ENCODE peak calls at places on chromosomes 5 and 9, in six cellular contexts. One of them, this sample, is unnamed.

GRCh38 chr5:16135506-16135905 is 44.1 kb downstream of the MARCHF11 start:
- DNase-seq in aorta: no peak
- DNase-seq in MM.1S: no peak
- DNase-seq in heart left ventricle: no peak
- DNase-seq in tibial artery: no peak
- DNase-seq in fibroblast of lung: no peak
- DNase-seq in this sample: no peak

GRCh38 chr5:176652136-176652535 is 4.9 kb downstream of the TSPAN17 start:
- DNase-seq in tibial artery: no peak
- DNase-seq in fibroblast of lung: no peak
- DNase-seq in MM.1S: no peak
- DNase-seq in heart left ventricle: no peak
- DNase-seq in aorta: no peak
- DNase-seq in this sample: no peak

GRCh38 chr9:35826071-35826701 is 2.3 kb downstream of the FAM221B start:
- DNase-seq in heart left ventricle: peak; percentile 36
- DNase-seq in aorta: no peak
- DNase-seq in fibroblast of lung: peak; percentile 83
- DNase-seq in MM.1S: peak; percentile 70
- DNase-seq in tibial artery: no peak
- DNase-seq in this sample: peak; percentile 53

GRCh38 chr5:87113848-87114247 is 153.8 kb upstream of the RASA1 start:
- DNase-seq in tibial artery: no peak
- DNase-seq in fibroblast of lung: peak; percentile 64
- DNase-seq in heart left ventricle: no peak
- DNase-seq in aorta: no peak
- DNase-seq in MM.1S: no peak
- DNase-seq in this sample: no peak

GRCh38 chr5:148364343-148364742 is 19.4 kb upstream of the FBXO38 start:
- DNase-seq in fibroblast of lung: no peak
- DNase-seq in tibial artery: no peak
- DNase-seq in MM.1S: no peak
- DNase-seq in aorta: no peak
- DNase-seq in heart left ventricle: no peak
- DNase-seq in this sample: no peak

GRCh38 chr5:61082516-61083280 is 79.6 kb downstream of the SMIM15 start:
- DNase-seq in MM.1S: no peak
- DNase-seq in fibroblast of lung: peak; percentile 33
- DNase-seq in tibial artery: no peak
- DNase-seq in aorta: no peak
- DNase-seq in heart left ventricle: no peak
- DNase-seq in this sample: no peak

GRCh38 chr5:168969341-168969863 is 331.5 kb downstream of the SLIT3 start:
- DNase-seq in tibial artery: no peak
- DNase-seq in MM.1S: no peak
- DNase-seq in heart left ventricle: no peak
- DNase-seq in aorta: no peak
- DNase-seq in fibroblast of lung: no peak
- DNase-seq in this sample: no peak

GRCh38 chr9:35686222-35687203 is 3.2 kb downstream of the TPM2 start:
- DNase-seq in tibial artery: no peak
- DNase-seq in heart left ventricle: peak; percentile 49
- DNase-seq in fibroblast of lung: peak; percentile 74
- DNase-seq in MM.1S: no peak
- DNase-seq in aorta: no peak
- DNase-seq in this sample: no peak

GRCh38 chr9:72333758-72334157 is 31.2 kb downstream of the ZFAND5 start:
- DNase-seq in tibial artery: no peak
- DNase-seq in fibroblast of lung: no peak
- DNase-seq in heart left ventricle: no peak
- DNase-seq in MM.1S: no peak
- DNase-seq in aorta: no peak
- DNase-seq in this sample: no peak

GRCh38 chr5:30040483-30041116 is 1152.9 kb upstream of the CDH6 start:
- DNase-seq in MM.1S: peak; percentile 73
- DNase-seq in heart left ventricle: no peak
- DNase-seq in tibial artery: no peak
- DNase-seq in fibroblast of lung: peak; percentile 33
- DNase-seq in aorta: no peak
- DNase-seq in this sample: peak; percentile 52

GRCh38 chr5:132473608-132474007 is 17.0 kb downstream of the IRF1 start:
- DNase-seq in heart left ventricle: no peak
- DNase-seq in fibroblast of lung: no peak
- DNase-seq in aorta: no peak
- DNase-seq in MM.1S: no peak
- DNase-seq in tibial artery: peak; percentile 46
- DNase-seq in this sample: no peak

GRCh38 chr9:71911908-71912325 is 478 bp downstream of the C9orf85 start:
- DNase-seq in fibroblast of lung: peak; percentile 54
- DNase-seq in MM.1S: no peak
- DNase-seq in aorta: no peak
- DNase-seq in heart left ventricle: no peak
- DNase-seq in tibial artery: no peak
- DNase-seq in this sample: no peak

GRCh38 chr5:59380350-59380951 is 513.1 kb downstream of the PDE4D start:
- DNase-seq in aorta: no peak
- DNase-seq in heart left ventricle: no peak
- DNase-seq in fibroblast of lung: peak; percentile 89
- DNase-seq in tibial artery: no peak
- DNase-seq in MM.1S: peak; percentile 92
- DNase-seq in this sample: peak; percentile 56

GRCh38 chr9:91361294-91362201 is at the start of gene AUH:
- DNase-seq in tibial artery: peak; percentile 92
- DNase-seq in aorta: peak; percentile 90
- DNase-seq in fibroblast of lung: peak; percentile 71
- DNase-seq in MM.1S: peak; percentile 87
- DNase-seq in heart left ventricle: peak; percentile 87
- DNase-seq in this sample: peak; percentile 60

GRCh38 chr9:91359734-91360470 is 1.8 kb downstream of the AUH start:
- DNase-seq in aorta: no peak
- DNase-seq in MM.1S: no peak
- DNase-seq in heart left ventricle: no peak
- DNase-seq in tibial artery: no peak
- DNase-seq in fibroblast of lung: no peak
- DNase-seq in this sample: no peak

GRCh38 chr9:91360551-91361293 is 996 bp downstream of the AUH start:
- DNase-seq in heart left ventricle: no peak
- DNase-seq in MM.1S: no peak
- DNase-seq in fibroblast of lung: peak; percentile 22
- DNase-seq in tibial artery: no peak
- DNase-seq in aorta: no peak
- DNase-seq in this sample: no peak

GRCh38 chr9:91364005-91364404 is 2.3 kb upstream of the AUH start:
- DNase-seq in MM.1S: no peak
- DNase-seq in aorta: no peak
- DNase-seq in heart left ventricle: no peak
- DNase-seq in fibroblast of lung: no peak
- DNase-seq in tibial artery: no peak
- DNase-seq in this sample: no peak

DNA sequence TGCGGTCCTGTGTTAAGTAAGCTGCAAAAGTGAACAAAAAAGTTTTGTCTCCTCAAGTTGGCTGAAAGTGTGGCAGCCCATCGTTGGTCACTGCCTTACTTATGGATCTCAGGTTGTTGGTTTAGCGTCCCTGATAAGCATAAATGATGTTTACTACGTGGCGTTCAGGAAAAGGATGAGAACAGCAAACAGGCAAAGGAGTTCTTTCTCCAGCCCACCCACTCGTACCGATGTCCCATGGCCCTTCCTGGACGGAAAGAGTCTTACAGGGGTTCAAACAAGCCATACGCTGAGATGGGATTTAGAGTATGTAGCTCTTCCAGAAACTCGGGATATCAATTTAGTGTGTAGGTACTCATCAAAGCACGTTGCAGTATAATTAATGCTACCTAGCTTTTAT is 494 bp upstream of the AUH start:
- DNase-seq in aorta: no peak
- DNase-seq in fibroblast of lung: no peak
- DNase-seq in MM.1S: no peak
- DNase-seq in heart left ventricle: no peak
- DNase-seq in tibial artery: no peak
- DNase-seq in this sample: no peak
- H3K4me3 ChIP-seq in aorta: no peak overlapping the region
- H3K4me3 ChIP-seq in fibroblast of lung: no peak overlapping the region
- H3K4me3 ChIP-seq in MM.1S: peak overlapping the region; percentile 47
- H3K4me3 ChIP-seq in heart left ventricle: peak overlapping the region; percentile 100
- H3K4me3 ChIP-seq in tibial artery: peak overlapping the region; percentile 90
- H3K4me3 ChIP-seq in this sample: peak overlapping the region; percentile 89

DNA sequence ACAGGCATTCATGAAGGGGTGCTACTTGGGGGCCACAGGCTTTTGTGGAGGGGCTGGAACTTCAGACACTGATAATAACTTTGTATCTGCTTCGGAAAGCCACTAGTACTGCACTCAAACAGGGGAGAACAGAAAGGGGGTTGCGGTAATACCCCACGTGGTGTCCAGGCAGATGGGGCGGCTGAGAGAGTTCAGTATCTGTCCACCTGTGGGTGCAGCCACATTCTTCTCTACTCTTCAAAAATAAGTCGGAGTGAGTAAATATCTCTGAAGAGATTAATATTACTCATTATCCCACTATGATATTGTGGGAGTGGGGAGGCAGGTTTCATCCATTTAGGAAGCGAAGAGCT is 102.1 kb upstream of the SSBP2 start:
- DNase-seq in fibroblast of lung: no peak
- DNase-seq in MM.1S: peak; percentile 70
- DNase-seq in aorta: no peak
- DNase-seq in tibial artery: no peak
- DNase-seq in heart left ventricle: no peak
- DNase-seq in this sample: no peak
- H3K4me3 ChIP-seq in fibroblast of lung: no peak overlapping the region
- H3K4me3 ChIP-seq in MM.1S: peak overlapping the region; percentile 68
- H3K4me3 ChIP-seq in aorta: peak overlapping the region; percentile 47
- H3K4me3 ChIP-seq in tibial artery: no peak overlapping the region
- H3K4me3 ChIP-seq in heart left ventricle: peak overlapping the region; percentile 60
- H3K4me3 ChIP-seq in this sample: peak overlapping the region; percentile 71

GRCh38 chr9:4266602-4267001 is 33.3 kb downstream of the GLIS3 start:
- DNase-seq in tibial artery: no peak
- DNase-seq in fibroblast of lung: no peak
- DNase-seq in aorta: no peak
- DNase-seq in heart left ventricle: no peak
- DNase-seq in MM.1S: no peak
- DNase-seq in this sample: no peak

GRCh38 chr9:4272141-4272540 is 27.7 kb downstream of the GLIS3 start:
- DNase-seq in heart left ventricle: no peak
- DNase-seq in MM.1S: no peak
- DNase-seq in aorta: no peak
- DNase-seq in fibroblast of lung: no peak
- DNase-seq in tibial artery: no peak
- DNase-seq in this sample: no peak

DNA sequence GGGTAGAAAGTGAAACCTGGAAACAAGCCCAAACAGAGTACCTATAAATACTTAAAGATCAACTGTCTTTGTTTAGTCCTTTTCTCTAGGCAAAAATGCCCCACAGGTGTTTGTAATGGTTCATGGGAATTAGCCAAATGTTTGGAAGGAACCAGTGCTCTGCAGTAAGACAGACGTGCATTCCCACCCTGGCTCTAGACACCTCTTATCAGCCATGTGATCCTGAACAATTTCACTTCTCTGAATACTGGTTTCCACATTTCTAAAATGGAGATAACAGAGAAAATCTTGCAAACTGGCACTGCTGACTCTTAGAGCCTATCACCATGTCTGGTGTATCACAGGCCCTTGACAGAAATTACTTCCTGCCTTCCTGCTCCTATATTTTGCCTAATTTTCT is 30.0 kb downstream of the GLIS3 start:
- DNase-seq in aorta: no peak
- DNase-seq in fibroblast of lung: no peak
- DNase-seq in heart left ventricle: no peak
- DNase-seq in tibial artery: no peak
- DNase-seq in MM.1S: no peak
- DNase-seq in this sample: no peak
- H3K4me3 ChIP-seq in aorta: no peak overlapping the region
- H3K4me3 ChIP-seq in fibroblast of lung: no peak overlapping the region
- H3K4me3 ChIP-seq in heart left ventricle: no peak overlapping the region
- H3K4me3 ChIP-seq in tibial artery: no peak overlapping the region
- H3K4me3 ChIP-seq in MM.1S: no peak overlapping the region
- H3K4me3 ChIP-seq in this sample: no peak overlapping the region

GRCh38 chr9:102778756-102779155 is 216.4 kb upstream of the CYLC2 start:
- DNase-seq in heart left ventricle: no peak
- DNase-seq in tibial artery: no peak
- DNase-seq in aorta: no peak
- DNase-seq in MM.1S: no peak
- DNase-seq in fibroblast of lung: no peak
- DNase-seq in this sample: no peak
- H3K4me3 ChIP-seq in heart left ventricle: no peak overlapping the region
- H3K4me3 ChIP-seq in tibial artery: no peak overlapping the region
- H3K4me3 ChIP-seq in aorta: no peak overlapping the region
- H3K4me3 ChIP-seq in MM.1S: no peak overlapping the region
- H3K4me3 ChIP-seq in fibroblast of lung: no peak overlapping the region
- H3K4me3 ChIP-seq in this sample: no peak overlapping the region

GRCh38 chr5:80653497-80653896 is 955 bp upstream of the MSH3 start:
- DNase-seq in MM.1S: no peak
- DNase-seq in tibial artery: no peak
- DNase-seq in fibroblast of lung: no peak
- DNase-seq in heart left ventricle: no peak
- DNase-seq in aorta: no peak
- DNase-seq in this sample: no peak
- H3K4me3 ChIP-seq in MM.1S: peak overlapping the region; percentile 92
- H3K4me3 ChIP-seq in tibial artery: no peak overlapping the region
- H3K4me3 ChIP-seq in fibroblast of lung: peak overlapping the region; percentile 74
- H3K4me3 ChIP-seq in heart left ventricle: peak overlapping the region; percentile 90
- H3K4me3 ChIP-seq in aorta: no peak overlapping the region
- H3K4me3 ChIP-seq in this sample: peak overlapping the region; percentile 87

DNA sequence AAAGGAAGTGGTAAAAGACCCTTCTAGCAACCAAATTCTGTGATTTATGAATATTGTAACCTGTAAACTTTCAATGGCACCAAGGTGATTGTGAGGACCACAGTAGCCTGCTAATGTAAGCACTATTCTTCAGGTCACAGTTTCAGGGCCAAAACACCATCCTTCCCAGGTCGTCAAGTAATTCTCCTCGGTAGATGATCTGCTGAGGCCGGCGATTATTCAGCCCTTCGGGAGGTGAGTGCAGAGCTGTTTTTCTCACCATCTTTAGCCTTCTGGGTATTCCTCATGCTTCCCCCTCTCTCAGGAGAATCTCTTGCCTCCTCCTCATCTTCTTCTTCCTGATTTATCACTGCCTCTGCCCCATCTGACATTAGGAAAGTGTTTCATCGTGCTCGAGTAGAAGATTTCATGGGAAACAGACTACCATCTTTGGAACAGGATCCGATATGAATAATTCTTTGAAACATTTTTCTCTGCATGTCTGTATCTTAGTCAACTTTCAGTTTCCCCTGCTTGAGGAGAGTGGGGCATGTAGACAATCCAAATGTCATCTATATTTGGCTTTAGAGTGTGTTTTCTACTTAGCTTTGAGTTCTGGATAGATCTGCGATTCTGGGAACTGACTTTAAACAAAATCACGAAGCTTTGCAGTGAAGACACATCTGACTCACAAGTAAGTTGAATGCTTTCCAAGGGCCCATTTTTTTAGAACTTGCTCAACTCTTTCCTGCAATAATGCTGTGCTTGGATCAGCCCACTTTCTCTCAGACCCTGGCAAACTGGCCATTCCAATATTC is 173.9 kb downstream of the AOPEP start:
- DNase-seq in fibroblast of lung: peak; percentile 99
- DNase-seq in tibial artery: no peak
- DNase-seq in MM.1S: no peak
- DNase-seq in aorta: no peak
- DNase-seq in heart left ventricle: no peak
- DNase-seq in this sample: no peak
- H3K4me3 ChIP-seq in fibroblast of lung: peak overlapping the region; percentile 38
- H3K4me3 ChIP-seq in tibial artery: peak overlapping the region; percentile 27
- H3K4me3 ChIP-seq in MM.1S: no peak overlapping the region
- H3K4me3 ChIP-seq in aorta: no peak overlapping the region
- H3K4me3 ChIP-seq in heart left ventricle: no peak overlapping the region
- H3K4me3 ChIP-seq in this sample: no peak overlapping the region